ENCODE peak calls at places on chromosomes 7 and 10, in five cellular contexts. M, J, B, D and Y are unnamed samples.

GRCh38 chr10:73159038-73159648 is 8.7 kb downstream of the ECD start:
- ATAC-seq in D (peak), B (peak), J (no peak), M (peak), Y (no peak)

GRCh38 chr7:47452715-47453092 is 129.2 kb downstream of the TNS3 start:
- ATAC-seq in M (no peak), D (no peak), J (peak), B (no peak), Y (no peak)

GRCh38 chr10:14698487-14699170 is 76.1 kb downstream of the FAM107B start:
- ATAC-seq in J (no peak), B (no peak), D (no peak), M (no peak), Y (no peak)

GRCh38 chr10:119393019-119393418 is 149.5 kb downstream of the RGS10 start:
- ATAC-seq in D (no peak), M (no peak), J (peak), B (no peak), Y (no peak)

GRCh38 chr10:16423599-16423998 is 13.2 kb upstream of the PTER start:
- ATAC-seq in D (no peak), M (peak), J (peak), B (peak), Y (no peak)

GRCh38 chr10:70354566-70355233 is 27.7 kb downstream of the LRRC20 start:
- ATAC-seq in M (peak), B (no peak), J (peak), D (no peak), Y (no peak)

GRCh38 chr10:4196948-4197390 is 412.0 kb upstream of the KLF6 start:
- ATAC-seq in B (no peak), D (no peak), M (no peak), J (no peak), Y (peak)

GRCh38 chr10:60291354-60291930 is 98.2 kb downstream of the ANK3 start:
- ATAC-seq in B (no peak), J (no peak), M (peak), D (no peak), Y (no peak)

GRCh38 chr10:75696536-75696935 is 265.1 kb downstream of the LRMDA start:
- ATAC-seq in B (no peak), D (no peak), M (no peak), J (no peak), Y (no peak)

GRCh38 chr7:143487566-143487965 is 9.9 kb downstream of the TAS2R41 start:
- ATAC-seq in J (no peak), D (peak), B (no peak), M (peak), Y (peak)

DNA sequence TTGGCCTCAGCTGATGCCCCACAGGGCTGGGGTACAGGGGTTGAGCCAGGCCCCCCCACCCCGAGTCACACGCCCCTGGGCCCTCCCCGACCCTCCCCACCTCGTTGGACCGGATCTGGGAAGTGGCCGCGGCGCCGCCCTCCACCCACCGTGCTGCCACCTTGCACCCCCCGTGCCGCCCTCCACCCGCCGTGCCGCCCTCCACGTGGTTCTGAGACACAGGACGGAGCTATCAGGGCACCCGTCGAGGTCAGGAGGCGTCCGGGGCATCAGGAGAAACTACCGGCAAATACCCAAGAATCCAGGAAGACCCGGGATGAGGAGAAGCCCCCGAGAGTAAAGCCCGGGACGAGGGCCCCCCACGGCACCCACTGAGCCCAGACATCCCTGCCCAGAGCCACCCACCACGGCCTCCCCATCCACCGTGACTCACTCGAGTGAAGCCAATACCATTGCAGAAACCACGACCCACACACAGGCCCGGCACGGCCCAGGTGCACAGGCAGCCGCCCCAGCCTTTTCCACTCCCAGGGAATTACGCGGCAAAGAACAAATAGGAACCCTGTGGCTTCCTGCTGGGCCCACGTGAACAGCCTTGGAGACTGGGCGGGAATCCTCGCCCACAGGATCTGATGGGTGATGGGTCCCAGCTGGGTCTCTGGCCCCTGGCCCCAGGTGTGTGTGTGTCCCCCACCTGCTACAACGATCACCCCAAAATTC is 34.0 kb downstream of the ADAP1 start:
- ATAC-seq in D (no peak), J (no peak), M (no peak), B (peak), Y (no peak)
- TF ChIP-seq POLR2AphosphoS5 in D (no peak), J (no peak), M (no peak), B (no peak), Y (no peak)

GRCh38 chr7:90334193-90334843 is 12.2 kb upstream of the GTPBP10 start:
- ATAC-seq in D (no peak), B (no peak), J (peak), M (no peak), Y (no peak)
- TF ChIP-seq CTCF in D (no peak), B (no peak), J (no peak), M (no peak), Y (no peak)

DNA sequence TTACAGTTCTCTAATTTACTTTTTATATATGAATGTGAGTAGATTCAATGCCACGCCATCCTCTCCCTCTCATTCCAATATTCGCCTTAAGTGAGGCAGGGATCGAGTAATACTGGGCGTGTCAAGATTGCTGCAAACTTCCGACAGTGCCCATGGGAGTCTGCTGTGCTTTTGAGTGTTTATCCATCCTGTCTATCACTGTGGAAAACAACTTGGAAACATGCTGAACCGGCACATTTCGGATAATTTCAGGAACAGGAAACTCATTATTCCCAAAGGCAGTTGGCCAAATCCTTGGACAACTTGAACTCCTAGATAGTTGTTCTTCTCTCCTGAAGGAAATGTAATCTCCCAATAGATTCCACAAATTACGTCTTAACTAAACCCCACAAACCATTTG is 28.5 kb downstream of the PIP4K2A start:
- ATAC-seq in D (no peak), J (no peak), M (no peak), B (no peak), Y (peak)
- TF ChIP-seq POLR2AphosphoS5 in D (no peak), J (no peak), M (no peak), B (no peak), Y (no peak)

GRCh38 chr7:50793115-50793946 is 10.6 kb upstream of the GRB10 start:
- ATAC-seq in J (peak), M (peak), D (peak), B (peak), Y (peak)
- TF ChIP-seq CTCF in J (no peak), M (no peak), D (no peak), B (no peak), Y (no peak)

GRCh38 chr10:8066797-8067196 is 12.3 kb downstream of the GATA3 start:
- ATAC-seq in D (no peak), M (no peak), B (no peak), J (no peak), Y (no peak)
- TF ChIP-seq POLR2AphosphoS5 in D (no peak), M (no peak), B (no peak), J (no peak), Y (no peak)